ENCODE peak calls at places on chromosomes 13 and 19, in ten cellular contexts. J is tibial nerve; Q is pancreas; T is astrocyte of the spinal cord; V is cardiac muscle cell; C is cardiac fibroblast; D is CD4-positive, CD25-positive, alpha-beta regulatory T cell; F is fibroblast of the aortic adventitia; B is astrocyte; I is H7. L is an unnamed sample.

GRCh38 chr13:97028441-97029299 is 34.4 kb upstream of the OXGR1 start:
- DNase-seq in J (peak; percentile 60), Q (no peak), T (peak; percentile 61), V (peak; percentile 76), C (peak; percentile 76), D (no peak), F (peak; percentile 62), B (peak; percentile 12), I (peak; percentile 56), L (peak; percentile 42)

GRCh38 chr19:33436360-33437345 is 63.1 kb downstream of the CEBPG start:
- DNase-seq in J (no peak), Q (peak; percentile 33), T (no peak), V (no peak), C (no peak), D (no peak), F (no peak), B (no peak), I (peak; percentile 43), L (no peak)

GRCh38 chr19:33349319-33350289 is 23.9 kb upstream of the CEBPG start:
- DNase-seq in J (no peak), Q (no peak), T (no peak), V (no peak), C (no peak), D (no peak), F (no peak), B (no peak), I (no peak), L (no peak)

GRCh38 chr13:27962128-27962841 is 6.8 kb downstream of the CDX2 start:
- DNase-seq in J (no peak), Q (no peak), T (no peak), V (no peak), C (no peak), D (no peak), F (no peak), B (no peak), I (peak; percentile 51), L (no peak)

GRCh38 chr19:13902993-13903555 is 2.8 kb downstream of the BRME1 start:
- DNase-seq in J (no peak), Q (no peak), T (no peak), V (peak; percentile 15), C (peak; percentile 30), D (no peak), F (no peak), B (no peak), I (peak; percentile 59), L (peak; percentile 39)

GRCh38 chr19:10946964-10947657 is 13.7 kb upstream of the SMARCA4 start:
- DNase-seq in J (no peak), Q (no peak), T (peak; percentile 22), V (peak; percentile 77), C (no peak), D (no peak), F (peak; percentile 49), B (peak; percentile 69), I (no peak), L (no peak)

GRCh38 chr13:32850311-32851052 is 165.7 kb upstream of the KL start:
- DNase-seq in J (no peak), Q (no peak), T (no peak), V (no peak), C (no peak), D (no peak), F (no peak), B (no peak), I (no peak), L (no peak)

GRCh38 chr13:90943961-90944360 is 403.5 kb upstream of the MIR17HG start:
- DNase-seq in J (no peak), Q (no peak), T (no peak), V (no peak), C (no peak), D (no peak), F (no peak), B (no peak), I (no peak), L (no peak)

GRCh38 chr13:110813646-110814624 is 100.4 kb downstream of the ING1 start:
- DNase-seq in J (no peak), Q (no peak), T (no peak), V (no peak), C (no peak), D (no peak), F (no peak), B (no peak), I (peak; percentile 49), L (peak; percentile 15)

GRCh38 chr19:44553478-44554171 is 24.1 kb upstream of the CEACAM20 start:
- DNase-seq in J (no peak), Q (no peak), T (no peak), V (no peak), C (peak; percentile 55), D (no peak), F (peak; percentile 24), B (no peak), I (no peak), L (no peak)

GRCh38 chr19:5916201-5916708 is 2.2 kb downstream of the CAPS start:
- DNase-seq in J (no peak), Q (peak; percentile 77), T (no peak), V (no peak), C (no peak), D (no peak), F (peak; percentile 34), B (no peak), I (no peak), L (no peak)

GRCh38 chr19:13984875-13985741 is 21.0 kb downstream of the RFX1 start:
- DNase-seq in J (no peak), Q (no peak), T (no peak), V (no peak), C (no peak), D (no peak), F (no peak), B (no peak), I (no peak), L (no peak)

GRCh38 chr13:28753208-28753892 is 34.6 kb upstream of the SLC46A3 start:
- DNase-seq in J (peak; percentile 16), Q (no peak), T (peak; percentile 88), V (peak; percentile 95), C (peak; percentile 96), D (no peak), F (peak; percentile 95), B (peak; percentile 83), I (peak; percentile 45), L (peak; percentile 85)

GRCh38 chr19:30256510-30256850 is 115.7 kb upstream of the ZNF536 start:
- DNase-seq in J (no peak), Q (no peak), T (no peak), V (no peak), C (no peak), D (no peak), F (no peak), B (no peak), I (no peak), L (no peak)

GRCh38 chr13:100542546-100543156 is 45.9 kb downstream of the GGACT start:
- DNase-seq in J (no peak), Q (no peak), T (peak; percentile 71), V (peak; percentile 50), C (peak; percentile 57), D (no peak), F (peak; percentile 62), B (peak; percentile 25), I (no peak), L (peak; percentile 26)
- H3K4me3 ChIP-seq in J (no peak overlapping the region), Q (no peak overlapping the region), T (no peak overlapping the region), V (no peak overlapping the region), C (no peak overlapping the region), D (peak overlapping the region; percentile 17), F (no peak overlapping the region), B (no peak overlapping the region), I (no peak overlapping the region), L (no peak overlapping the region)

DNA sequence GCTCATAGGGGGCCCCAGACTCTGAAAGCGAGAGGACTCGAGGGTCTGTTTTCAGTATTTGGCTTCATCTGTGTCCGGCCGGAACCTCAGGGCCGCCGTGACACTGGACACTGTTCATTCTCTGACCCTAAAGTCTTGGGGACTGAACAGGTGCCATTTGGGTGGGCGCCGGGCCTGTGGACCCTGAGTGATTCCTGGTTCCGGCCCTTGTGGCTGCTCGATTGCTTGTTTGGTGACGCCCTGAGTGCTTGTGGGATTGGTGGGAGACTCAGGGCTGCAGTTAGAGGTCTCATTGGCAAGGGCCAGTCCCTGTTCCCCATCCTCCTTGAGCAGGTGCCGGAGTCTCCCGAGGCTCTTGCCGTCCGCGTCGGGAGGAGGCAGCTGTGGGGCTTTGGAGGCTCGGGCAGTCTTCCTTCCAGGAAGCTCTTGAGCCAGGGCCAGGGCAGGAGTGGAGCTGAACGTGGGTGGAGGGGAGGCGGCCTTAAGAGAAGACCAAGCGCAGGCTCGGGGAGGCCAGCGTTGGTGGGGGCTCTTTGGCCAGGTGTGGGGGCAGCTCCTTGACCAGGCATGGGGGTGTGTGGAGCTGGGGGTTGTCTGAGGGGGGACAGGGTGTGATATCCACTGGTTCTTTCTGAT is 4.7 kb downstream of the PTBP1 start:
- DNase-seq in J (no peak), Q (no peak), T (peak; percentile 50), V (peak; percentile 77), C (peak; percentile 66), D (no peak), F (peak; percentile 67), B (peak; percentile 69), I (peak; percentile 73), L (no peak)
- H3K4me3 ChIP-seq in J (no peak overlapping the region), Q (no peak overlapping the region), T (peak overlapping the region; percentile 4), V (no peak overlapping the region), C (peak overlapping the region; percentile 34), D (no peak overlapping the region), F (peak overlapping the region; percentile 55), B (peak overlapping the region; percentile 57), I (no peak overlapping the region), L (no peak overlapping the region)

GRCh38 chr19:49932041-49932451 is 2.7 kb upstream of the NUP62 start:
- DNase-seq in J (no peak), Q (no peak), T (no peak), V (no peak), C (no peak), D (no peak), F (no peak), B (no peak), I (no peak), L (no peak)

GRCh38 chr19:49931293-49932040 is 2.2 kb upstream of the NUP62 start:
- DNase-seq in J (no peak), Q (no peak), T (no peak), V (no peak), C (no peak), D (no peak), F (no peak), B (no peak), I (no peak), L (no peak)

GRCh38 chr19:49929121-49929610 is at the start of the genes ATF5 and NUP62:
- DNase-seq in J (peak; percentile 80), Q (peak; percentile 96), T (peak; percentile 86), V (peak; percentile 87), C (peak; percentile 89), D (peak; percentile 86), F (peak; percentile 80), B (peak; percentile 58), I (peak; percentile 99), L (peak; percentile 95)

GRCh38 chr19:49929611-49930482 is 543 bp upstream of the NUP62 start:
- DNase-seq in J (peak; percentile 76), Q (peak; percentile 96), T (peak; percentile 97), V (peak; percentile 98), C (peak; percentile 99), D (peak; percentile 87), F (peak; percentile 98), B (peak; percentile 91), I (peak; percentile 98), L (peak; percentile 98)

GRCh38 chr19:49930483-49931011 is 1.2 kb upstream of the NUP62 start:
- DNase-seq in J (no peak), Q (no peak), T (no peak), V (peak; percentile 27), C (peak; percentile 57), D (peak; percentile 18), F (peak; percentile 75), B (no peak), I (peak; percentile 83), L (no peak)
- H3K4me3 ChIP-seq in J (no peak overlapping the region), Q (no peak overlapping the region), T (peak overlapping the region; percentile 58), V (peak overlapping the region; percentile 63), C (peak overlapping the region; percentile 42), D (no peak overlapping the region), F (peak overlapping the region; percentile 100), B (peak overlapping the region; percentile 43), I (peak overlapping the region; percentile 36), L (peak overlapping the region; percentile 99)

GRCh38 chr19:47483200-47483599 is 819 bp downstream of the KPTN start:
- DNase-seq in J (no peak), Q (peak; percentile 70), T (no peak), V (no peak), C (no peak), D (no peak), F (no peak), B (no peak), I (no peak), L (no peak)
- H3K4me3 ChIP-seq in J (no peak overlapping the region), Q (no peak overlapping the region), T (peak overlapping the region; percentile 64), V (no peak overlapping the region), C (peak overlapping the region; percentile 64), D (no peak overlapping the region), F (peak overlapping the region; percentile 79), B (peak overlapping the region; percentile 78), I (no peak overlapping the region), L (no peak overlapping the region)